ENCODE peak calls at places on chromosomes 4 and X, in eight cellular contexts. Q is tibial nerve; A is choroid plexus epithelial cell; D is right atrium auricular region; B is cardiac muscle cell; G is esophagus muscularis mucosa; E is CD8-positive, alpha-beta T cell; R is CD8-positive, alpha-beta memory T cell. I is an unnamed sample.

GRCh38 chr4:1469043-1469442 is 62.8 kb upstream of the NKX1-1 start:
- DNase-seq in Q (no peak), A (no peak), D (no peak), B (no peak), G (no peak), E (no peak), R (no peak), I (no peak)

GRCh38 chr4:142480244-142480643 is 365.9 kb downstream of the INPP4B start:
- DNase-seq in Q (no peak), A (peak; percentile 47), D (no peak), B (peak; percentile 32), G (no peak), E (no peak), R (no peak), I (no peak)

GRCh38 chr4:169270156-169270809 is 473 bp downstream of the SH3RF1 start:
- DNase-seq in Q (peak; percentile 23), A (no peak), D (peak; percentile 70), B (peak; percentile 65), G (no peak), E (no peak), R (no peak), I (no peak)

GRCh38 chr4:24473309-24473721 is 111.0 kb downstream of the DHX15 start:
- DNase-seq in Q (peak; percentile 16), A (peak; percentile 46), D (no peak), B (peak; percentile 42), G (no peak), E (no peak), R (no peak), I (no peak)

GRCh38 chrX:23515028-23515427 is 152.3 kb upstream of the PRDX4 start:
- DNase-seq in Q (no peak), A (no peak), D (no peak), B (no peak), G (no peak), E (no peak), R (no peak), I (no peak)

GRCh38 chr4:187135878-187136277 is 412.2 kb upstream of the FAT1 start:
- DNase-seq in Q (no peak), A (no peak), D (no peak), B (no peak), G (no peak), E (no peak), R (no peak), I (no peak)

GRCh38 chr4:47490550-47490949 is 5.5 kb downstream of the ATP10D start:
- DNase-seq in Q (no peak), A (peak; percentile 62), D (no peak), B (peak; percentile 14), G (no peak), E (no peak), R (no peak), I (no peak)

GRCh38 chr4:166318810-166319525 is 445.9 kb downstream of the TLL1 start:
- DNase-seq in Q (no peak), A (peak; percentile 51), D (no peak), B (no peak), G (no peak), E (no peak), R (no peak), I (peak; percentile 78)

GRCh38 chr4:14897217-14897616 is 105.1 kb upstream of the CPEB2 start:
- DNase-seq in Q (no peak), A (peak; percentile 8), D (no peak), B (no peak), G (no peak), E (no peak), R (no peak), I (no peak)

GRCh38 chr4:14892563-14892962 is 109.7 kb upstream of the CPEB2 start:
- DNase-seq in Q (no peak), A (no peak), D (no peak), B (no peak), G (no peak), E (no peak), R (no peak), I (no peak)

GRCh38 chr4:14893713-14894112 is 108.6 kb upstream of the CPEB2 start:
- DNase-seq in Q (no peak), A (no peak), D (no peak), B (no peak), G (no peak), E (no peak), R (no peak), I (no peak)

GRCh38 chr4:14896656-14897175 is 105.6 kb upstream of the CPEB2 start:
- DNase-seq in Q (no peak), A (no peak), D (no peak), B (no peak), G (no peak), E (no peak), R (no peak), I (no peak)

DNA sequence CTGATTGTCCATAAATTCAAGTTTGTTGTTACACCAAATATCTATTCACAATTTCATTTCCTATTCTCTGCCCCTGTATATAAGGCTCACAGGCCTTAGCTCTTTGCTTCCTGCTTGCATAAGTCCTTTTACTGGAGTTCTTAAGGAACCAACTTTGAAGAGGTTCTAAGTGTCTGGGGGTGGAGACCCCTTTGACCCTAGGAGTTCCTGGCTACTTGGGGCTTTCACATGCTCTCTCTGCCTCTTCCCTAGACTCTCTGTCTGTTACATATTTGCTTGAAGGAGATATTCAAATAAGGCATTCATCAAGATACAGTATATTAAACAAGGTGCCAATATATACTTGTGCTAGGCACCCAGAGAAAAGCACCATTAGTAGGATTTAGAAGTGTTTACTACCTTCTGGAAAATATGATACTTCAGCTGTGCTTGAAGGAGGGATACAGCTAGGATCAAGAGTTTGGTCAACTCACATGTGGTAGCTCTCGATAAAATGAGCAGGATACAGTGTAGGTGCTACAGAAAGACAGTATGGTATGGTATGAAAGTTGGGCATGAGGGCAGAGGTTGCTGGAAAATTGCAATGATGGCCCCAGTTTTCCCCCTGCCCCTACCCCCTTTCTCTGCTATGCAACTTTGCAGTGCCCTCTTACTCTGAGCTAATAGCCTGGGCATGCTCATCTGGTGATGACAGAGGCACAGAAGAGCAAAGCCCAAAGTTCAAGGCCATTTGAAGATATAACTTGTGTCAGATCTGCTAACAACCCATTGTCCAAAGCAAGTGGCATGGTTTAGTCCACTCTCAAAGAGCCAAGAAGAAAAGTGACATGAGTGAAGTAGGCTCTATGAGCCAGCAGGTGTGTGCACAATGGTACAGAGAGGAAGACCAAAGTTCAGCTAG is 107.6 kb upstream of the CPEB2 start:
- DNase-seq in Q (no peak), A (no peak), D (no peak), B (no peak), G (no peak), E (no peak), R (no peak), I (no peak)
- H3K4me3 ChIP-seq in Q (no peak overlapping the region), A (no peak overlapping the region), D (no peak overlapping the region), B (no peak overlapping the region), G (no peak overlapping the region), E (no peak overlapping the region), R (no peak overlapping the region), I (no peak overlapping the region)

GRCh38 chrX:124346877-124347241 is 496 bp downstream of the SH2D1A start:
- DNase-seq in Q (no peak), A (no peak), D (no peak), B (no peak), G (no peak), E (no peak), R (no peak), I (no peak)

GRCh38 chrX:124346064-124346876 is at the start of gene SH2D1A:
- DNase-seq in Q (no peak), A (no peak), D (no peak), B (no peak), G (no peak), E (peak; percentile 30), R (no peak), I (no peak)

GRCh38 chrX:124347242-124347641 is 879 bp downstream of the SH2D1A start:
- DNase-seq in Q (no peak), A (no peak), D (no peak), B (no peak), G (no peak), E (no peak), R (no peak), I (no peak)

GRCh38 chrX:124348152-124348551 is 1.8 kb downstream of the SH2D1A start:
- DNase-seq in Q (no peak), A (no peak), D (no peak), B (no peak), G (no peak), E (no peak), R (no peak), I (no peak)

DNA sequence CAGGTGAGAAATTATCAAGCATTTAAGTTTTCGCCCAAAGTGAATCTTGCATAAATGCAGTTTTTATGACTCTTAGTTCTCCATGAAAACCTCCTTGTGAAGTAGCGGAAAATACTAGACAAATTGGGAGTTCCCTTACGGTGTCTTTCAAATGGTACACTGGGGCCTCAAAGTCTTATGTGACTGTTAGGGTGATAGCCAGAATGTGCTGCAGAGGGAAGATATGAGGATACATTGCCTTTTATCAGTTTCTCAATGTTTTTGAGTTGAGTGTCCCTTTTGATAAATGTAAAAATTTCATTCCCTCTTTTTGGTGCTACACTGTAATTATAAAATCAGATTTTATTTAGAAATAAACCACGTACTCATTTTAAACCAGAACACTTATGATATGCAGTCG is 2.7 kb downstream of the SH2D1A start:
- DNase-seq in Q (no peak), A (no peak), D (no peak), B (no peak), G (no peak), E (no peak), R (no peak), I (no peak)
- H3K4me3 ChIP-seq in Q (no peak overlapping the region), A (no peak overlapping the region), D (no peak overlapping the region), B (no peak overlapping the region), G (no peak overlapping the region), E (peak overlapping the region; percentile 59), R (peak overlapping the region; percentile 73), I (no peak overlapping the region)

DNA sequence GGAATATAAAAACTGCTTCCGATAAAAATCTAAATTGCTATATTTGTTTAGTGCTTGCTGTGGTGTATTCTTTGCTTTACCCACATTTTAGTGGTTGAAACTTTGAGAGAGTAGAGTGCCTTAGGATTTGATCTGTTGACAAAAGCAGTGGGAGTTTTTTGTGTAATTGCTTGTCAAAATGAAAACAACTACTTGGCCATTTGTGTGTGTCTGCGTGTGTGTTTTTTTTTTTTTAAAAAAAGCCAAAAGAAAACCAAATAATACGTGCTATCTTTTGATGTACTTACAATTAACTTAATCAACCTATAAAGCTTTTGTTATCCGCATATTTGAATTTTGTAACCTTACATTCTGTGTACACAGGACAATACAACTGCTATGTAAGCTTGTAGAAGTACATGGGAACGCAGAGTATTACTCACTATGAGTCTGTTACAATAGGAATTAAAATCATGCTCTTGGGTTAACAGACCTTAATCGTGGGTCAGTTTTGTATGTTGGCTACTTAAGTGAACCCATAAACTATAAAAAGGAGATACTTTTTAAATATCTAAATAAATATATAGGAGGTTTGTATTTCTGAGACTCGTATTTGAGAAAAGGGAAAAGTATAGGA is 353.5 kb downstream of the ARHGAP24 start:
- DNase-seq in Q (no peak), A (peak; percentile 68), D (no peak), B (no peak), G (no peak), E (no peak), R (no peak), I (no peak)
- H3K4me3 ChIP-seq in Q (no peak overlapping the region), A (peak overlapping the region; percentile 39), D (no peak overlapping the region), B (no peak overlapping the region), G (peak overlapping the region; percentile 40), E (no peak overlapping the region), R (no peak overlapping the region), I (no peak overlapping the region)

GRCh38 chr4:158965208-158965607 is 137.7 kb upstream of the RAPGEF2 start:
- DNase-seq in Q (no peak), A (no peak), D (no peak), B (no peak), G (no peak), E (no peak), R (no peak), I (no peak)

GRCh38 chr4:158964728-158965124 is 138.2 kb upstream of the RAPGEF2 start:
- DNase-seq in Q (no peak), A (no peak), D (no peak), B (no peak), G (no peak), E (no peak), R (no peak), I (no peak)

GRCh38 chr4:158958489-158959270 is 144.2 kb upstream of the RAPGEF2 start:
- DNase-seq in Q (no peak), A (peak; percentile 19), D (no peak), B (no peak), G (no peak), E (no peak), R (no peak), I (no peak)

GRCh38 chr4:158964114-158964727 is 138.7 kb upstream of the RAPGEF2 start:
- DNase-seq in Q (no peak), A (no peak), D (no peak), B (no peak), G (no peak), E (no peak), R (no peak), I (no peak)

GRCh38 chr4:158962396-158962795 is 140.5 kb upstream of the RAPGEF2 start:
- DNase-seq in Q (no peak), A (no peak), D (no peak), B (no peak), G (no peak), E (no peak), R (no peak), I (no peak)
- H3K4me3 ChIP-seq in Q (no peak overlapping the region), A (no peak overlapping the region), D (no peak overlapping the region), B (no peak overlapping the region), G (no peak overlapping the region), E (no peak overlapping the region), R (no peak overlapping the region), I (no peak overlapping the region)